ENCODE peak calls at places on chromosomes 7 and 10, in four cellular contexts. One of them, this sample, is unnamed.

GRCh38 chr7:129576138-129576537 is 35.4 kb upstream of the NRF1 start:
- DNase-seq in lower leg skin: no peak
- DNase-seq in HepG2: no peak
- DNase-seq in ovary: no peak
- DNase-seq in this sample: no peak

GRCh38 chr10:133159950-133160812 is at the start of gene KNDC1:
- DNase-seq in HepG2: no peak
- DNase-seq in lower leg skin: peak
- DNase-seq in ovary: peak
- DNase-seq in this sample: no peak

GRCh38 chr10:16967866-16968721 is 150.9 kb upstream of the RSU1 start:
- DNase-seq in lower leg skin: no peak
- DNase-seq in HepG2: peak
- DNase-seq in ovary: no peak
- DNase-seq in this sample: no peak

GRCh38 chr10:116272497-116273221 is at the start of gene GFRA1:
- DNase-seq in lower leg skin: peak
- DNase-seq in HepG2: no peak
- DNase-seq in ovary: peak
- DNase-seq in this sample: no peak

GRCh38 chr7:2820508-2820934 is 23.6 kb downstream of the GNA12 start:
- DNase-seq in HepG2: peak
- DNase-seq in ovary: peak
- DNase-seq in lower leg skin: peak
- DNase-seq in this sample: no peak

GRCh38 chr10:69088801-69089501 is 1.0 kb downstream of the SRGN start:
- DNase-seq in lower leg skin: no peak
- DNase-seq in ovary: no peak
- DNase-seq in HepG2: no peak
- DNase-seq in this sample: peak

GRCh38 chr10:5550621-5551530 is 26.1 kb downstream of the CALML3 start:
- DNase-seq in lower leg skin: peak
- DNase-seq in ovary: peak
- DNase-seq in HepG2: no peak
- DNase-seq in this sample: no peak

GRCh38 chr7:130899638-130900401 is 165.8 kb upstream of the KLF14 start:
- DNase-seq in lower leg skin: no peak
- DNase-seq in HepG2: peak
- DNase-seq in ovary: no peak
- DNase-seq in this sample: peak

GRCh38 chr7:107920048-107920772 is 29.2 kb downstream of the DLD start:
- DNase-seq in lower leg skin: no peak
- DNase-seq in ovary: no peak
- DNase-seq in HepG2: no peak
- DNase-seq in this sample: no peak

GRCh38 chr10:129102906-129103693 is 363.9 kb upstream of the MGMT start:
- DNase-seq in lower leg skin: peak
- DNase-seq in HepG2: no peak
- DNase-seq in ovary: no peak
- DNase-seq in this sample: no peak

GRCh38 chr10:97822261-97822687 is 27.4 kb upstream of the GOLGA7B start:
- DNase-seq in lower leg skin: no peak
- DNase-seq in HepG2: no peak
- DNase-seq in ovary: no peak
- DNase-seq in this sample: no peak

GRCh38 chr10:102229810-102230263 is 3.7 kb downstream of the ELOVL3 start:
- DNase-seq in ovary: peak
- DNase-seq in lower leg skin: peak
- DNase-seq in HepG2: peak
- DNase-seq in this sample: peak

GRCh38 chr7:108452707-108453106 is 3.5 kb downstream of the NRCAM start:
- DNase-seq in ovary: no peak
- DNase-seq in HepG2: peak
- DNase-seq in lower leg skin: no peak
- DNase-seq in this sample: peak

GRCh38 chr7:138207555-138207971 is 131.3 kb downstream of the AKR1D1 start:
- DNase-seq in ovary: no peak
- DNase-seq in lower leg skin: no peak
- DNase-seq in HepG2: no peak
- DNase-seq in this sample: no peak

GRCh38 chr7:126440542-126440941 is 812.2 kb downstream of the GRM8 start:
- DNase-seq in ovary: no peak
- DNase-seq in HepG2: no peak
- DNase-seq in lower leg skin: no peak
- DNase-seq in this sample: no peak

GRCh38 chr7:35792472-35793224 is 8.2 kb upstream of the SEPTIN7 start:
- DNase-seq in ovary: no peak
- DNase-seq in lower leg skin: no peak
- DNase-seq in HepG2: no peak
- DNase-seq in this sample: no peak

GRCh38 chr10:78502208-78502943 is 468.7 kb downstream of the RPS24 start:
- DNase-seq in ovary: no peak
- DNase-seq in lower leg skin: no peak
- DNase-seq in HepG2: peak
- DNase-seq in this sample: no peak

GRCh38 chr7:152025937-152026890 is 740 bp downstream of the GALNT11 start:
- DNase-seq in lower leg skin: peak
- DNase-seq in ovary: no peak
- DNase-seq in HepG2: no peak
- DNase-seq in this sample: no peak

GRCh38 chr10:82377608-82378007 is 502.6 kb downstream of the NRG3 start:
- DNase-seq in lower leg skin: no peak
- DNase-seq in ovary: no peak
- DNase-seq in HepG2: no peak
- DNase-seq in this sample: peak

GRCh38 chr7:1531979-1532455 is 1.5 kb downstream of the MAFK start:
- DNase-seq in ovary: no peak
- DNase-seq in HepG2: no peak
- DNase-seq in lower leg skin: peak
- DNase-seq in this sample: no peak

GRCh38 chr7:1533569-1534329 is 3.2 kb downstream of the MAFK start:
- DNase-seq in lower leg skin: peak
- DNase-seq in ovary: peak
- DNase-seq in HepG2: no peak
- DNase-seq in this sample: peak

GRCh38 chr7:1534330-1535099 is 4.0 kb downstream of the MAFK start:
- DNase-seq in lower leg skin: peak
- DNase-seq in ovary: no peak
- DNase-seq in HepG2: no peak
- DNase-seq in this sample: no peak

GRCh38 chr7:1532456-1533254 is 2.2 kb downstream of the MAFK start:
- DNase-seq in HepG2: peak
- DNase-seq in ovary: peak
- DNase-seq in lower leg skin: peak
- DNase-seq in this sample: peak

DNA sequence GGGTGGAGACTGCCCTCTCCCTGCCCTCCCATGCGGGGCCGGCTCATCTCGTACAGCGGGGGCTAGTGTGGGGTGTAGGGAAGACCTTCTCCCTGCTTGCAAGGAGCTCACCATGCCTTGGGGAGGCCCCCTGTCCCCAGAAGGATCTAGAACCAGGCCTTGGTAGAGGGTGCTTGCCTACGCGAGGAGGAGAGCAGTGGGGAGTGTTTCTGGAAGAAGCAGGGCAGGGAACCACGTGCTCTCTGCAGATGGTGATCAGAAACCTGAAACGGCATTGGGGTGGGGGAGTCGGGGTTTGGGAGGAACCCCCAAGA is 2.7 kb downstream of the MAFK start:
- DNase-seq in ovary: no peak
- DNase-seq in lower leg skin: no peak
- DNase-seq in HepG2: no peak
- DNase-seq in this sample: no peak
- H3K4me3 ChIP-seq in ovary: peak
- H3K4me3 ChIP-seq in lower leg skin: no peak
- H3K4me3 ChIP-seq in HepG2: peak
- H3K4me3 ChIP-seq in this sample: peak

DNA sequence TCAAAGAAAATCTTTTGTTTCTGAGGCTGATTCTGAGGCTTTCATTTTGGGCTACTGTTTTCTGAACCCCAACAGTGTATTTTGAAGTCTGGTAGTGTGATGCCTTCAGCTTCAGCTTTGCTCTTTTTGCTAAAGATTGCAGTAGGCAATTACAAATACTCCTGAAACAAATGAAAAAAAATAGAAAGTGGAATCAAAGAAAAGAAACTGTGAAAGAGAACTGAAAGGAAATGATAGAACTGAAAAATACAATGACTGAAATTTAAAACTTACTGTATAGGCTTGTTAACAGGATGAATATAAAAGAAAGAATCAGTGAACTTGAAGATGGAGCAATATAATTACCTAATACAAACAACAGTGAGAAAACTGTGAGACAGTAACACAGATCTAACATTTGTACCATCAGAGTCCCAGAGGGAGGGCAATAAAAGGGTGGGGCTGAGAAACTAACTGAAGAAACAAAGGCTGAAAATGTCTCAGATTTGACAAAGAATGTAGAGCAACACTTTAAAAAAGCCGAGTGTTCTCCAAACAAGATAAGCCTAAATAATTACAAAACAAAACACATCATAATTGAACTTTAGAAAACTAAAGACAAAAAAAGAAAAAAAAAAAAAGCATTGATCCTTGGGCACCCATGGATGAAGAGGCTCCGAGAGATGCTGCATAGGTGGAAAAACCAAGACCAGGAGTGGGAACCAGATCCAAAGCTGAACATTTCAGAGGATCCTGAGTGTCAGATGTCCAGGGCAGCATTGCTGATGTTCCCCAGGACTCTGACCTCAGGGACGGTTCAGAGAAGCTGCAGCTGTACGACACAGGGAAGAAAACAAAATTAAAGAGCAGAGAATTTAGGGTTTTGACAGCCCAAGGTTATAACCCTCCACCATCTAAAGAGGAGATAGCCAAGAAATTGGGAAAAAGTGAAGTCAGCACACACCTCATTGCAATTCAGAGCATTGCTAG is 223.2 kb upstream of the IGFBP3 start:
- DNase-seq in ovary: no peak
- DNase-seq in lower leg skin: no peak
- DNase-seq in HepG2: no peak
- DNase-seq in this sample: peak
- TF ChIP-seq CTCF in ovary: no peak
- TF ChIP-seq CTCF in lower leg skin: no peak
- TF ChIP-seq CTCF in HepG2: no peak
- TF ChIP-seq CTCF in this sample: no peak

GRCh38 chr7:19375986-19376385 is 230.8 kb upstream of the FERD3L start:
- DNase-seq in lower leg skin: no peak
- DNase-seq in ovary: no peak
- DNase-seq in HepG2: no peak
- DNase-seq in this sample: no peak

GRCh38 chr7:19373334-19373733 is 228.1 kb upstream of the FERD3L start:
- DNase-seq in ovary: no peak
- DNase-seq in lower leg skin: no peak
- DNase-seq in HepG2: no peak
- DNase-seq in this sample: no peak

GRCh38 chr7:19376591-19376990 is 231.4 kb upstream of the FERD3L start:
- DNase-seq in ovary: no peak
- DNase-seq in lower leg skin: no peak
- DNase-seq in HepG2: no peak
- DNase-seq in this sample: no peak

GRCh38 chr7:19377611-19378339 is 232.6 kb upstream of the FERD3L start:
- DNase-seq in HepG2: no peak
- DNase-seq in lower leg skin: no peak
- DNase-seq in ovary: no peak
- DNase-seq in this sample: no peak

DNA sequence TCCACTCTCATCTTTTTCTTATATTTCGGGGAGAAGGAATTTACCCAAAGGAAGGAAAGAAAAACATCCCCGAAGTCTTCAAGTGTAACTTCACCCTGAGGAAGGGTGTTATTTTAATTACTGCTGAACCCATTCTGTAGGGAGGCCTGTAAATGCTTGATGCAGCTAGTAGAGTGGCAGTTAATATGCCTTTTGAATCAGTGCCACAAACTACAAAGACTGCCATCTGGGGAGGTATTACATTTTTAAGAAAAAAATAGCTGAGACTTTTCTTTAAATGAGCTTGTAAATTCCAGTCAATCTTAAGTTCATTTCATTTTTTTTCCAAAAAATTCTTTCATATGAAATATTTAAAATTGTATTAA is 233.1 kb upstream of the FERD3L start:
- DNase-seq in lower leg skin: no peak
- DNase-seq in HepG2: no peak
- DNase-seq in ovary: no peak
- DNase-seq in this sample: no peak
- H3K4me3 ChIP-seq in lower leg skin: no peak
- H3K4me3 ChIP-seq in HepG2: no peak
- H3K4me3 ChIP-seq in ovary: no peak
- H3K4me3 ChIP-seq in this sample: no peak

GRCh38 chr10:9157656-9158055 is 1103.2 kb downstream of the GATA3 start:
- DNase-seq in ovary: no peak
- DNase-seq in HepG2: no peak
- DNase-seq in lower leg skin: no peak
- DNase-seq in this sample: no peak

GRCh38 chr10:9158675-9159074 is 1104.2 kb downstream of the GATA3 start:
- DNase-seq in lower leg skin: no peak
- DNase-seq in ovary: no peak
- DNase-seq in HepG2: no peak
- DNase-seq in this sample: no peak

GRCh38 chr10:9163699-9164098 is 1109.2 kb downstream of the GATA3 start:
- DNase-seq in ovary: no peak
- DNase-seq in lower leg skin: no peak
- DNase-seq in HepG2: no peak
- DNase-seq in this sample: no peak

DNA sequence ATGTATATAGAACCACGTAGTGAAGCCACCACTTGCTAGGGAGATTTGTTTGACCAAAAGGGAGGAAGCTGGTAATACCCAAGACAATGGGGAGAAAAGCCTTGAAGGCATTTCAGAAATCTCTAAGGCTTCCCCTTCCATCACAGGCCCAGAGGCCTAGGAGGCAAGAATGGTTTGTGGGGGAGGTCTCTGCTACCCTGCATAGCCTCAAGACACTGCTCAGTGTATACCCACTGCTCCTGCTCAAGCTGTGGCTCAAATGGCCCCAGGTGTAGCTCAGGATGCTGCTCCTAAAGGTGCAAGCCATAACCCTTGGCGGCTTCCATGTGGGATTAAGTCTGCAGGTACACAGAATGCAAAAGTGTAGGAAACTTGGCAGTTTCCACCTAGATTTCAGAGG is 1105.8 kb downstream of the GATA3 start:
- DNase-seq in HepG2: no peak
- DNase-seq in lower leg skin: no peak
- DNase-seq in ovary: no peak
- DNase-seq in this sample: no peak
- TF ChIP-seq CTCF in HepG2: no peak
- TF ChIP-seq CTCF in lower leg skin: no peak
- TF ChIP-seq CTCF in ovary: no peak
- TF ChIP-seq CTCF in this sample: no peak